ENCODE peak calls at places on chromosomes 16 and 17, in six cellular contexts. K is AG09309, V is sigmoid colon, R is uterus, G is ascending aorta, M is lower leg skin. I is an unnamed sample.

GRCh38 chr16:81639931-81640680 is 139.0 kb upstream of the PLCG2 start:
- DNase-seq in K (no peak), V (no peak), R (no peak), G (no peak), M (no peak), I (no peak)

GRCh38 chr16:56506941-56507340 is 12.9 kb downstream of the BBS2 start:
- DNase-seq in K (peak; percentile 20), V (no peak), R (no peak), G (no peak), M (no peak), I (no peak)

GRCh38 chr17:231966-232807 is 50.7 kb upstream of the DOC2B start:
- DNase-seq in K (no peak), V (peak; percentile 48), R (peak; percentile 7), G (peak; percentile 56), M (peak; percentile 74), I (no peak)

GRCh38 chr16:75532142-75532765 is 3.7 kb downstream of the CHST5 start:
- DNase-seq in K (no peak), V (no peak), R (no peak), G (no peak), M (no peak), I (no peak)

GRCh38 chr16:12317121-12317810 is 340.7 kb downstream of the SNX29 start:
- DNase-seq in K (no peak), V (no peak), R (no peak), G (no peak), M (no peak), I (no peak)

GRCh38 chr16:72951916-72952315 is 96.0 kb downstream of the ZFHX3 start:
- DNase-seq in K (no peak), V (no peak), R (no peak), G (no peak), M (no peak), I (no peak)

GRCh38 chr17:81608605-81609004 is 28.3 kb downstream of the NPLOC4 start:
- DNase-seq in K (no peak), V (no peak), R (no peak), G (no peak), M (no peak), I (no peak)

GRCh38 chr16:24318670-24319069 is 62.5 kb downstream of the CACNG3 start:
- DNase-seq in K (no peak), V (no peak), R (no peak), G (no peak), M (no peak), I (no peak)

GRCh38 chr16:4597174-4597573 is 17.5 kb downstream of the UBALD1 start:
- DNase-seq in K (no peak), V (no peak), R (no peak), G (no peak), M (no peak), I (no peak)

GRCh38 chr16:29943846-29944669 is 17.8 kb upstream of the TMEM219 start:
- DNase-seq in K (peak; percentile 97), V (peak; percentile 72), R (peak; percentile 81), G (no peak), M (peak; percentile 78), I (no peak)

GRCh38 chr16:49615606-49616005 is 240.3 kb downstream of the ZNF423 start:
- DNase-seq in K (no peak), V (peak; percentile 38), R (peak; percentile 9), G (peak; percentile 44), M (peak; percentile 53), I (no peak)

GRCh38 chr16:90048737-90049330 is 28.3 kb downstream of the PRDM7 start:
- DNase-seq in K (no peak), V (no peak), R (no peak), G (peak; percentile 57), M (no peak), I (no peak)

GRCh38 chr16:3610698-3611144 is 685 bp downstream of the SLX4 start:
- DNase-seq in K (no peak), V (no peak), R (no peak), G (no peak), M (no peak), I (no peak)

GRCh38 chr17:56587298-56587697 is 6.2 kb upstream of the NOG start:
- DNase-seq in K (no peak), V (no peak), R (no peak), G (no peak), M (no peak), I (no peak)

DNA sequence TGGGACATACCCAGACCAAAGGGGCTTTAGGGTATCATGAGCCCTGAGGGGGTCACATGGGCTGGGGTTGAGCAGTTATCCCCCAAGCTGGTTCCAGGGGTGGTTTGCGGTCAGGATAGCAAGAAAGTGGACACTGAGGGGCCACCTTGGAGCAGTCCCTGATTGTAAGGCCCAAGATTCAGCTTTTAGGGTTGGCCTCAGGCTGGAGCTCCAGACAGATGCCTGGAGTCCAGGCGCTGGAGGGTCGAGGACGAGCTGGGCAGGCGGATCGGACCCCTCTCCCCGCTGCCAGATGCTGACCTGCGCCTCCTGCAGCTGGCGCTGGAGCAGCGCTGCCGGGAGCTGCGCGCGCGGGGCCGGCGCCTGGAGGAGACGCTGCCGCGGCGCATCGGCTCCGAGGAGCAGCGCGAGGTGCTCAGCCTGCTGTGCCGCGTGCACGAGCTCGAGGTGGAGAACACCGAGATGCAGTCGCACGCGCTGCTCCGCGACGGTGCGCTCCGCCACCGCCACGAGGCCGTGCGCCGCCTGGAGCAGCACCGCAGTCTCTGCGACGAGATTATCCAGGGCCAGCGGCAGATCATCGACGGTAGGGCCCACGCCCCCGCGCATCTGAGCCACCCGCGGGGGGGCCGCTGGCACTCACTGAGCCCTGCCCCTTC is 10.0 kb downstream of the BTBD17 start:
- DNase-seq in K (no peak), V (no peak), R (no peak), G (no peak), M (no peak), I (no peak)
- H3K4me3 ChIP-seq in K (no peak overlapping the region), V (no peak overlapping the region), R (no peak overlapping the region), G (no peak overlapping the region), M (no peak overlapping the region), I (no peak overlapping the region)

DNA sequence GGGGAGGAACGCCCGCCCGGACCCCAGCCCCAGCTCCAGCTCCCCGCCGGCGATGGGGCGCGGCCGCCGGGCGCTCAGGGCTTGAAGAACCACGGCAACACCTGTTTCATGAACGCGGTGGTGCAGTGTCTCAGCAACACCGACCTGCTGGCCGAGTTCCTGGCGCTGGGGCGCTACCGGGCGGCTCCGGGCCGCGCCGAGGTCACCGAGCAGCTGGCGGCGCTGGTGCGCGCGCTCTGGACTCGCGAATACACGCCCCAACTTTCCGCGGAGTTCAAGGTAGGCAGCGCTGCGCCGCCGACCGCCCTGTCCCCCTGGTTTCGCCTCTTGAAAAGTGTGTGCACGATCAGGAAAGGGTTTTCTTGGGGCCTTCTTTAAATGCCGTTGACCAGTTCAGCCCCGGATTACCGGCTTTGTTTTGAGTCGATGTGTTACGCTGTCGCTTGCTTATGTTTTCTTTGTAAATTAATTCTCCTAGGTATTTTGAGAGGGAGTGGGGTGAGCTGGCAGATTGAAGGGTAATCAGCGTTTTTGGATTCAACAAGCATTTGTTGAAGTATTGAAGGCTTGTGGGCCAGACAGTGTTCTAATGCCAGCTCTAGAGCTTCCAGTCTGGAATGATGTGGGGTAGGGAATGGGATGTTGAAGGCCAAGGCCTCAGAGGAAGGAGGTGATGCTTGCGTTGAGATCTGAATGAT is 690 bp downstream of the USP43 start:
- DNase-seq in K (no peak), V (no peak), R (no peak), G (no peak), M (peak; percentile 85), I (no peak)
- H3K4me3 ChIP-seq in K (no peak overlapping the region), V (peak overlapping the region; percentile 35), R (no peak overlapping the region), G (peak overlapping the region; percentile 61), M (peak overlapping the region; percentile 61), I (peak overlapping the region; percentile 29)

GRCh38 chr16:85335584-85336492 is 223.6 kb upstream of the CIBAR2 start:
- DNase-seq in K (no peak), V (no peak), R (no peak), G (no peak), M (no peak), I (no peak)
- H3K4me3 ChIP-seq in K (no peak overlapping the region), V (no peak overlapping the region), R (no peak overlapping the region), G (no peak overlapping the region), M (no peak overlapping the region), I (no peak overlapping the region)

GRCh38 chr16:716250-716607 is 1.3 kb downstream of the METRN start:
- DNase-seq in K (no peak), V (no peak), R (no peak), G (no peak), M (no peak), I (no peak)
- H3K4me3 ChIP-seq in K (peak overlapping the region; percentile 54), V (peak overlapping the region; percentile 75), R (no peak overlapping the region), G (peak overlapping the region; percentile 93), M (no peak overlapping the region), I (peak overlapping the region; percentile 49)

GRCh38 chr16:70653809-70654771 is 7.7 kb downstream of the IL34 start:
- DNase-seq in K (peak; percentile 34), V (peak; percentile 92), R (peak; percentile 87), G (peak; percentile 93), M (peak; percentile 97), I (peak; percentile 96)
- H3K4me3 ChIP-seq in K (peak overlapping the region; percentile 41), V (peak overlapping the region; percentile 22), R (no peak overlapping the region), G (peak overlapping the region; percentile 40), M (no peak overlapping the region), I (no peak overlapping the region)

I was measured in tibial nerve.